ENCODE peak calls at places on chromosomes 7 and 10, in four cellular contexts. Z is LoVo, I is skeletal muscle cell, M is lung microvascular endothelial cell. R is an unnamed sample.

GRCh38 chr10:44779511-44779910 is 131.6 kb upstream of the TMEM72 start:
- DNase-seq in Z (no peak), I (no peak), M (no peak), R (peak)

GRCh38 chr10:55668326-55668922 is 692.6 kb downstream of the ZWINT start:
- DNase-seq in Z (peak), I (no peak), M (no peak), R (no peak)

GRCh38 chr10:30977385-30977784 is 54.3 kb downstream of the ZNF438 start:
- DNase-seq in Z (no peak), I (no peak), M (no peak), R (no peak)

GRCh38 chr10:130050008-130050407 is 60.6 kb downstream of the C10orf143 start:
- DNase-seq in Z (no peak), I (no peak), M (no peak), R (peak)

GRCh38 chr10:112314822-112315474 is 31.7 kb downstream of the TECTB start:
- DNase-seq in Z (peak), I (peak), M (peak), R (peak)

GRCh38 chr10:122352817-122353525 is 21.5 kb upstream of the PLEKHA1 start:
- DNase-seq in Z (no peak), I (no peak), M (no peak), R (no peak)

GRCh38 chr10:12727832-12728215 is 273.7 kb downstream of the CCDC3 start:
- DNase-seq in Z (peak), I (no peak), M (no peak), R (no peak)

GRCh38 chr7:142703655-142704310 is 45.5 kb upstream of the PRSS1 start:
- DNase-seq in Z (no peak), I (no peak), M (no peak), R (no peak)

GRCh38 chr7:108448777-108449576 is 7.3 kb downstream of the NRCAM start:
- DNase-seq in Z (no peak), I (no peak), M (no peak), R (no peak)

GRCh38 chr7:7895754-7896153 is 72.8 kb upstream of the GLCCI1 start:
- DNase-seq in Z (peak), I (no peak), M (no peak), R (no peak)

GRCh38 chr10:50431118-50431517 is 179.8 kb upstream of the ASAH2 start:
- DNase-seq in Z (no peak), I (no peak), M (peak), R (no peak)

GRCh38 chr10:25556457-25556856 is 377.6 kb upstream of the MYO3A start:
- DNase-seq in Z (no peak), I (peak), M (no peak), R (no peak)

GRCh38 chr10:128568491-128568890 is 442.3 kb upstream of the MKI67 start:
- DNase-seq in Z (no peak), I (no peak), M (no peak), R (no peak)

R was measured in osteocyte.